ENCODE peak calls at places on chromosomes 7 and 10, in six cellular contexts. G, A, R, M, P and D are unnamed samples.

GRCh38 chr7:3463696-3464095 is 162.6 kb downstream of the SDK1 start:
- DNase-seq in G (no peak), A (no peak), R (no peak), M (no peak), P (no peak), D (no peak)

GRCh38 chr10:86651021-86651471 is 3.3 kb upstream of the OPN4 start:
- DNase-seq in G (no peak), A (no peak), R (no peak), M (no peak), P (peak), D (no peak)

GRCh38 chr7:74083928-74084721 is 521 bp downstream of the LIMK1 start:
- DNase-seq in G (peak), A (no peak), R (peak), M (peak), P (no peak), D (peak)

GRCh38 chr7:103083210-103083609 is 8.3 kb downstream of the ARMC10 start:
- DNase-seq in G (no peak), A (no peak), R (no peak), M (no peak), P (no peak), D (no peak)

GRCh38 chr10:987635-987905 is 664 bp upstream of the GTPBP4 start:
- DNase-seq in G (no peak), A (no peak), R (no peak), M (peak), P (no peak), D (no peak)

GRCh38 chr10:44975487-44976331 is 2.9 kb downstream of the DEPP1 start:
- DNase-seq in G (no peak), A (no peak), R (no peak), M (peak), P (no peak), D (peak)

GRCh38 chr7:108104324-108104723 is 25.8 kb downstream of the LAMB4 start:
- DNase-seq in G (no peak), A (no peak), R (no peak), M (peak), P (no peak), D (no peak)

GRCh38 chr10:2985729-2986232 is 81.6 kb upstream of the PFKP start:
- DNase-seq in G (no peak), A (no peak), R (no peak), M (peak), P (no peak), D (no peak)

GRCh38 chr10:71782917-71783490 is 9.7 kb upstream of the VSIR start:
- DNase-seq in G (no peak), A (no peak), R (no peak), M (no peak), P (no peak), D (no peak)

GRCh38 chr7:74185016-74185415 is 10.9 kb downstream of the EIF4H start:
- DNase-seq in G (no peak), A (no peak), R (no peak), M (no peak), P (no peak), D (no peak)

GRCh38 chr7:150451833-150452431 is 1.5 kb downstream of the GIMAP8 start:
- DNase-seq in G (peak), A (no peak), R (no peak), M (peak), P (no peak), D (no peak)

GRCh38 chr7:12210179-12211053 is 678 bp upstream of the TMEM106B start:
- DNase-seq in G (no peak), A (no peak), R (no peak), M (no peak), P (no peak), D (no peak)

GRCh38 chr7:110786576-110786975 is 304.4 kb upstream of the LRRN3 start:
- DNase-seq in G (no peak), A (no peak), R (no peak), M (no peak), P (no peak), D (no peak)

GRCh38 chr7:140478361-140479061 is 794 bp downstream of the MKRN1 start:
- DNase-seq in G (peak), A (no peak), R (peak), M (peak), P (peak), D (no peak)

GRCh38 chr10:84296071-84296981 is 32.1 kb upstream of the CCSER2 start:
- DNase-seq in G (no peak), A (no peak), R (no peak), M (peak), P (no peak), D (no peak)

GRCh38 chr7:128833148-128833938 is 3.1 kb downstream of the FLNC start:
- DNase-seq in G (no peak), A (no peak), R (no peak), M (peak), P (no peak), D (peak)